ENCODE peak calls at places on chromosome 4, in five cellular contexts. One of them, this sample, is unnamed. For H3K4me1, the result is how much of the 10 kb centered on the place peaks cover.

GRCh38 chr4:98430708-98431403 is 169.7 kb downstream of the RAP1GDS1 start:
- DNase-seq in ovary: no peak
- DNase-seq in uterus: no peak
- DNase-seq in A549: peak
- DNase-seq in adrenal gland: no peak
- DNase-seq in this sample: no peak

GRCh38 chr4:165079476-165079875 is 25.8 kb downstream of the TRIM75 start:
- DNase-seq in ovary: no peak
- DNase-seq in uterus: no peak
- DNase-seq in A549: no peak
- DNase-seq in adrenal gland: peak
- DNase-seq in this sample: peak

GRCh38 chr4:41535911-41536361 is 2.0 kb upstream of the LIMCH1 start:
- DNase-seq in ovary: no peak
- DNase-seq in uterus: no peak
- DNase-seq in A549: no peak
- DNase-seq in adrenal gland: no peak
- DNase-seq in this sample: no peak

GRCh38 chr4:188905248-188905647 is 766.0 kb downstream of the TRIML1 start:
- DNase-seq in ovary: no peak
- DNase-seq in uterus: no peak
- DNase-seq in A549: no peak
- DNase-seq in adrenal gland: no peak
- DNase-seq in this sample: no peak

GRCh38 chr4:185839204-185839712 is 27.3 kb upstream of the SORBS2 start:
- DNase-seq in ovary: peak
- DNase-seq in uterus: peak
- DNase-seq in A549: peak
- DNase-seq in adrenal gland: peak
- DNase-seq in this sample: no peak

GRCh38 chr4:85807247-85807915 is 332.4 kb downstream of the ARHGAP24 start:
- DNase-seq in ovary: no peak
- DNase-seq in uterus: no peak
- DNase-seq in A549: no peak
- DNase-seq in adrenal gland: peak
- DNase-seq in this sample: no peak

GRCh38 chr4:169618286-169618685 is 2.1 kb upstream of the CLCN3 start:
- DNase-seq in ovary: no peak
- DNase-seq in uterus: no peak
- DNase-seq in A549: no peak
- DNase-seq in adrenal gland: no peak
- DNase-seq in this sample: no peak

GRCh38 chr4:130563185-130563890 is 1467.4 kb downstream of the C4orf33 start:
- DNase-seq in ovary: peak
- DNase-seq in uterus: no peak
- DNase-seq in A549: peak
- DNase-seq in adrenal gland: peak
- DNase-seq in this sample: peak

GRCh38 chr4:88962430-88962829 is 94.6 kb downstream of the FAM13A start:
- DNase-seq in ovary: no peak
- DNase-seq in uterus: no peak
- DNase-seq in A549: no peak
- DNase-seq in adrenal gland: no peak
- DNase-seq in this sample: no peak

GRCh38 chr4:5383191-5383980 is 325.0 kb downstream of the EVC2 start:
- DNase-seq in ovary: no peak
- DNase-seq in uterus: no peak
- DNase-seq in A549: no peak
- DNase-seq in adrenal gland: no peak
- DNase-seq in this sample: no peak

GRCh38 chr4:117700111-117700892 is 334.0 kb upstream of the NDST3 start:
- DNase-seq in ovary: no peak
- DNase-seq in uterus: no peak
- DNase-seq in A549: no peak
- DNase-seq in adrenal gland: no peak
- DNase-seq in this sample: no peak

DNA sequence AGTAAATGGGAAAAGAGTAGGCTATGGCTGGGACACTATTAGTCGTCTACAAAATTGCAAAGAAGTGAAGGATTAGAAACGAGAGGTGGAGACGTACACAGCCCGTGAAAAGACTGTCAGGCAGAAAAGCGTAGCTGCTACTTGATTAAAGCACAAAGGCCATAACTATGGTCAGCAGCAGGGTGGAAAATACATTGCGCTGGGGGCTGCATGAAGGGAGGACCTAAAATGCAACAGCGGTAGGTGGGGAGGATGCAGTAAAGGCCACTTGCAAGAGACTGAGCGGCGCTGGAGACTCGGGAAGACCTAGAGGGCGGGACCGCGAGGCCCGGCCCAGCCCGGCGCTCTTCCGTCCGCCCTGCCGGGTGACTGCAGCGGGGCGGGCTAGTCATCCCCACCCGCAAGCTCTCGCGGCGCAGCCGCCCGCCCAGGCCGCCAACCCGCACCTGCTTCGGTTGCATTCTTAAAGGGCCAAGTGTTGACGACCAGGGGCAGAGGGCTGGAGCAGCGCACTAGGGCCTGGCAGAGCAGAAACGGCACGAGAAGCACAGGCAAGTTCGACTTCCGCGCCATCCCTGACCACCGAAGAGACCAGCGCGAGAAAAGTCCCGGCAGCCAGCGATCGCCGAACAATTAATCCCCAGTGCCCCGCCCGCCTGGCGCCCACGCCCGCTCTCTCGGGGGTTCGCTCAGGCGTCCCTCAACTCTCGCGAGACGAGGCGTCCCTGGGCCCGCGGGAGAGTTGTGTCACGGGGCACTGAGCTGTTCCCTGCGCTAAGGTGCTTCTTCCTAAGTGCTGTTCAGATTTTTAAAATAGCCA is at the start of gene AGA:
- DNase-seq in ovary: peak
- DNase-seq in uterus: peak
- DNase-seq in A549: peak
- DNase-seq in adrenal gland: peak
- DNase-seq in this sample: peak
- TF ChIP-seq POLR2A in ovary: peak
- TF ChIP-seq POLR2A in uterus: peak
- TF ChIP-seq POLR2A in A549: peak
- TF ChIP-seq POLR2A in adrenal gland: peak
- TF ChIP-seq POLR2A in this sample: peak

GRCh38 chr4:30754021-30754420 is 33.9 kb downstream of the PCDH7 start:
- DNase-seq in ovary: no peak
- DNase-seq in uterus: no peak
- DNase-seq in A549: no peak
- DNase-seq in adrenal gland: no peak
- DNase-seq in this sample: no peak
- H3K4me1 ChIP-seq in ovary: under half
- H3K4me1 ChIP-seq in uterus: under half
- H3K4me1 ChIP-seq in A549: under half
- H3K4me1 ChIP-seq in adrenal gland: under half
- H3K4me1 ChIP-seq in this sample: under half

GRCh38 chr4:10926025-10926424 is 241.5 kb upstream of the CLNK start:
- DNase-seq in ovary: no peak
- DNase-seq in uterus: no peak
- DNase-seq in A549: no peak
- DNase-seq in adrenal gland: no peak
- DNase-seq in this sample: no peak
- TF ChIP-seq POLR2A in ovary: no peak
- TF ChIP-seq POLR2A in uterus: no peak
- TF ChIP-seq POLR2A in A549: no peak
- TF ChIP-seq POLR2A in adrenal gland: no peak
- TF ChIP-seq POLR2A in this sample: no peak

GRCh38 chr4:87030124-87030523 is 95.3 kb downstream of the AFF1 start:
- DNase-seq in ovary: no peak
- DNase-seq in uterus: no peak
- DNase-seq in A549: no peak
- DNase-seq in adrenal gland: no peak
- DNase-seq in this sample: no peak
- H3K4me1 ChIP-seq in ovary: under half
- H3K4me1 ChIP-seq in uterus: under half
- H3K4me1 ChIP-seq in A549: half or more
- H3K4me1 ChIP-seq in adrenal gland: half or more
- H3K4me1 ChIP-seq in this sample: under half

GRCh38 chr4:55397521-55398321 is 2.0 kb downstream of the TMEM165 start:
- DNase-seq in ovary: no peak
- DNase-seq in uterus: no peak
- DNase-seq in A549: no peak
- DNase-seq in adrenal gland: peak
- DNase-seq in this sample: no peak

GRCh38 chr4:55395529-55396304 is at the start of gene TMEM165:
- DNase-seq in ovary: peak
- DNase-seq in uterus: peak
- DNase-seq in A549: peak
- DNase-seq in adrenal gland: peak
- DNase-seq in this sample: peak

GRCh38 chr4:55395218-55395528 is 584 bp upstream of the TMEM165 start:
- DNase-seq in ovary: no peak
- DNase-seq in uterus: no peak
- DNase-seq in A549: no peak
- DNase-seq in adrenal gland: no peak
- DNase-seq in this sample: no peak

GRCh38 chr4:55397024-55397520 is 1.3 kb downstream of the TMEM165 start:
- DNase-seq in ovary: peak
- DNase-seq in uterus: peak
- DNase-seq in A549: no peak
- DNase-seq in adrenal gland: peak
- DNase-seq in this sample: no peak

DNA sequence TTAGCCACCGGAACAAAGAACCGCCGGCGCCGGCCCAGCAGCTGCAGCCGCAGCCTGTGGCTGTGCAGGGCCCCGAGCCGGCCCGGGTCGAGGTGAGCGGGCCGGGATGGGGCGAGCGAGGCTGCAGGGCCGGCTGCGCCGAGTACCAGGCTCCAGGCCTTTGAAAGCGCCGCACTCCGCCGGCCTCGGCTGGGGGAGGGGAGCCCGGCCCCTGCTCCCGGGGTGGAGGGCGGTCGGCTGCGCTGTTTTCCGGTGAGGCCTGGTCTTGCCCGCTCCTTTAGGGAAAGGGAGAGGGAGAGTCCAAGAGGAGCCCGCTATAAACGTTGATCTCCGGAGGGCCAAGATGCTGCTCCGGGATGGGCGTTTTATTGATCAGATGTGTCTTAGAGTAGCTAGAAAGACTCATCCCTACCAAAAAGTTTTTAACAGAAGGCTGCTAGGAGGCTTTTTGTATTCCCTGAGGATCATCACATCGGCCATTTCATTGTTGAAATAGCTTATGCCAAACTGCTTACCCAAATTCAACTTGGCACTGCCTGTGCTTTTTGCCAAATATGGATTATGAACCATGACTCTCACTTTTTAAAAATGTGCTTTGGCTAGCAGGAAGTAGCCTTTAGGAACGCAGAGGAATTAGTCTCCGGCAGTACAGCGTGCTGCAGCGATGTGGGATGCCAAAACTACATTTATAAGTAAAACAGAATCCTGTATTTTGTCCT is 707 bp downstream of the TMEM165 start:
- DNase-seq in ovary: peak
- DNase-seq in uterus: peak
- DNase-seq in A549: peak
- DNase-seq in adrenal gland: peak
- DNase-seq in this sample: peak
- TF ChIP-seq POLR2A in ovary: no peak
- TF ChIP-seq POLR2A in uterus: no peak
- TF ChIP-seq POLR2A in A549: no peak
- TF ChIP-seq POLR2A in adrenal gland: peak
- TF ChIP-seq POLR2A in this sample: no peak

This sample was measured in right lobe of liver.